ENCODE peak calls at places on chromosomes 16 and 17, in seven cellular contexts. One of them, this sample, is unnamed. For H3K4me1, the result is how much of the 10 kb centered on the place peaks cover.

GRCh38 chr16:56279132-56279531 is 87.8 kb downstream of the GNAO1 start:
- DNase-seq in left ventricle myocardium inferior: no peak
- DNase-seq in gastrocnemius medialis: no peak
- DNase-seq in breast epithelium: no peak
- DNase-seq in suprapubic skin: no peak
- DNase-seq in HCT116: no peak
- DNase-seq in right cardiac atrium: no peak
- DNase-seq in this sample: no peak

GRCh38 chr16:17379121-17379571 is 91.6 kb downstream of the XYLT1 start:
- DNase-seq in breast epithelium: no peak
- DNase-seq in suprapubic skin: no peak
- DNase-seq in right cardiac atrium: peak
- DNase-seq in left ventricle myocardium inferior: peak
- DNase-seq in gastrocnemius medialis: no peak
- DNase-seq in HCT116: no peak
- DNase-seq in this sample: no peak

GRCh38 chr17:47844230-47844629 is 3.2 kb upstream of the SCRN2 start:
- DNase-seq in breast epithelium: no peak
- DNase-seq in gastrocnemius medialis: no peak
- DNase-seq in HCT116: no peak
- DNase-seq in right cardiac atrium: no peak
- DNase-seq in suprapubic skin: no peak
- DNase-seq in left ventricle myocardium inferior: no peak
- DNase-seq in this sample: no peak

GRCh38 chr17:62714016-62714777 is 86.7 kb downstream of the MRC2 start:
- DNase-seq in left ventricle myocardium inferior: no peak
- DNase-seq in breast epithelium: no peak
- DNase-seq in HCT116: no peak
- DNase-seq in right cardiac atrium: no peak
- DNase-seq in suprapubic skin: no peak
- DNase-seq in gastrocnemius medialis: no peak
- DNase-seq in this sample: no peak

GRCh38 chr17:41973457-41973856 is 6.9 kb downstream of the CNP start:
- DNase-seq in breast epithelium: no peak
- DNase-seq in left ventricle myocardium inferior: no peak
- DNase-seq in gastrocnemius medialis: no peak
- DNase-seq in HCT116: no peak
- DNase-seq in suprapubic skin: no peak
- DNase-seq in right cardiac atrium: no peak
- DNase-seq in this sample: no peak

GRCh38 chr17:73342549-73343167 is 30.9 kb upstream of the CDC42EP4 start:
- DNase-seq in HCT116: no peak
- DNase-seq in left ventricle myocardium inferior: no peak
- DNase-seq in right cardiac atrium: no peak
- DNase-seq in suprapubic skin: no peak
- DNase-seq in breast epithelium: no peak
- DNase-seq in gastrocnemius medialis: no peak
- DNase-seq in this sample: no peak

GRCh38 chr16:81562926-81563325 is 118.3 kb downstream of the CMIP start:
- DNase-seq in right cardiac atrium: no peak
- DNase-seq in HCT116: no peak
- DNase-seq in gastrocnemius medialis: no peak
- DNase-seq in left ventricle myocardium inferior: no peak
- DNase-seq in suprapubic skin: no peak
- DNase-seq in breast epithelium: no peak
- DNase-seq in this sample: no peak

GRCh38 chr16:50820225-50820624 is 78.3 kb downstream of the CYLD start:
- DNase-seq in left ventricle myocardium inferior: no peak
- DNase-seq in right cardiac atrium: no peak
- DNase-seq in suprapubic skin: no peak
- DNase-seq in HCT116: no peak
- DNase-seq in breast epithelium: no peak
- DNase-seq in gastrocnemius medialis: no peak
- DNase-seq in this sample: no peak

GRCh38 chr17:40312131-40312731 is 3.3 kb downstream of the RARA start:
- DNase-seq in breast epithelium: no peak
- DNase-seq in suprapubic skin: peak
- DNase-seq in right cardiac atrium: peak
- DNase-seq in gastrocnemius medialis: peak
- DNase-seq in left ventricle myocardium inferior: peak
- DNase-seq in HCT116: no peak
- DNase-seq in this sample: no peak

GRCh38 chr16:14389359-14389758 is 240.7 kb downstream of the PARN start:
- DNase-seq in gastrocnemius medialis: no peak
- DNase-seq in right cardiac atrium: no peak
- DNase-seq in breast epithelium: no peak
- DNase-seq in HCT116: no peak
- DNase-seq in left ventricle myocardium inferior: no peak
- DNase-seq in suprapubic skin: no peak
- DNase-seq in this sample: no peak

GRCh38 chr17:82933006-82933310 is 93.1 kb upstream of the ZNF750 start:
- DNase-seq in gastrocnemius medialis: no peak
- DNase-seq in breast epithelium: no peak
- DNase-seq in suprapubic skin: no peak
- DNase-seq in right cardiac atrium: peak
- DNase-seq in left ventricle myocardium inferior: peak
- DNase-seq in HCT116: no peak
- DNase-seq in this sample: no peak

GRCh38 chr16:57616241-57616640 is 12.2 kb upstream of the ADGRG1 start:
- DNase-seq in breast epithelium: peak
- DNase-seq in HCT116: no peak
- DNase-seq in right cardiac atrium: peak
- DNase-seq in gastrocnemius medialis: no peak
- DNase-seq in suprapubic skin: peak
- DNase-seq in left ventricle myocardium inferior: no peak
- DNase-seq in this sample: no peak

GRCh38 chr17:34361478-34362061 is 1.5 kb downstream of the CCL1 start:
- DNase-seq in gastrocnemius medialis: peak
- DNase-seq in right cardiac atrium: peak
- DNase-seq in left ventricle myocardium inferior: peak
- DNase-seq in breast epithelium: peak
- DNase-seq in suprapubic skin: peak
- DNase-seq in HCT116: peak
- DNase-seq in this sample: peak

GRCh38 chr17:43626066-43626465 is 35.7 kb downstream of the MEOX1 start:
- DNase-seq in HCT116: no peak
- DNase-seq in left ventricle myocardium inferior: no peak
- DNase-seq in breast epithelium: no peak
- DNase-seq in right cardiac atrium: no peak
- DNase-seq in suprapubic skin: no peak
- DNase-seq in gastrocnemius medialis: no peak
- DNase-seq in this sample: no peak

GRCh38 chr17:14301761-14302401 is 1.0 kb downstream of the HS3ST3B1 start:
- DNase-seq in HCT116: no peak
- DNase-seq in breast epithelium: no peak
- DNase-seq in gastrocnemius medialis: no peak
- DNase-seq in right cardiac atrium: peak
- DNase-seq in suprapubic skin: peak
- DNase-seq in left ventricle myocardium inferior: peak
- DNase-seq in this sample: no peak

GRCh38 chr17:48048321-48049140 is at the start of gene NFE2L1:
- DNase-seq in breast epithelium: peak
- DNase-seq in right cardiac atrium: peak
- DNase-seq in suprapubic skin: peak
- DNase-seq in left ventricle myocardium inferior: peak
- DNase-seq in HCT116: peak
- DNase-seq in gastrocnemius medialis: peak
- DNase-seq in this sample: peak

GRCh38 chr16:74999208-74999682 is 421 bp downstream of the ZNRF1 start:
- DNase-seq in suprapubic skin: peak
- DNase-seq in HCT116: no peak
- DNase-seq in gastrocnemius medialis: no peak
- DNase-seq in right cardiac atrium: peak
- DNase-seq in breast epithelium: no peak
- DNase-seq in left ventricle myocardium inferior: peak
- DNase-seq in this sample: no peak

GRCh38 chr17:39213852-39214251 is 11.9 kb downstream of the STAC2 start:
- DNase-seq in right cardiac atrium: no peak
- DNase-seq in breast epithelium: peak
- DNase-seq in HCT116: peak
- DNase-seq in gastrocnemius medialis: no peak
- DNase-seq in left ventricle myocardium inferior: no peak
- DNase-seq in suprapubic skin: no peak
- DNase-seq in this sample: no peak

GRCh38 chr17:57906910-57907309 is 48.3 kb downstream of the CUEDC1 start:
- DNase-seq in suprapubic skin: no peak
- DNase-seq in right cardiac atrium: no peak
- DNase-seq in gastrocnemius medialis: no peak
- DNase-seq in HCT116: no peak
- DNase-seq in left ventricle myocardium inferior: no peak
- DNase-seq in breast epithelium: no peak
- DNase-seq in this sample: no peak

GRCh38 chr16:51133130-51133529 is 17.9 kb downstream of the SALL1 start:
- DNase-seq in right cardiac atrium: peak
- DNase-seq in HCT116: no peak
- DNase-seq in suprapubic skin: no peak
- DNase-seq in left ventricle myocardium inferior: no peak
- DNase-seq in breast epithelium: no peak
- DNase-seq in gastrocnemius medialis: no peak
- DNase-seq in this sample: no peak

GRCh38 chr17:61862975-61863800 is at the start of gene BRIP1:
- DNase-seq in right cardiac atrium: peak
- DNase-seq in breast epithelium: peak
- DNase-seq in HCT116: peak
- DNase-seq in left ventricle myocardium inferior: peak
- DNase-seq in suprapubic skin: peak
- DNase-seq in gastrocnemius medialis: peak
- DNase-seq in this sample: peak

GRCh38 chr17:2049333-2050245 is 5.3 kb upstream of the HIC1 start:
- DNase-seq in breast epithelium: peak
- DNase-seq in left ventricle myocardium inferior: peak
- DNase-seq in HCT116: no peak
- DNase-seq in suprapubic skin: peak
- DNase-seq in right cardiac atrium: peak
- DNase-seq in gastrocnemius medialis: peak
- DNase-seq in this sample: no peak
- H3K27ac ChIP-seq in breast epithelium: peak
- H3K27ac ChIP-seq in left ventricle myocardium inferior: peak
- H3K27ac ChIP-seq in HCT116: peak
- H3K27ac ChIP-seq in suprapubic skin: peak
- H3K27ac ChIP-seq in right cardiac atrium: peak
- H3K27ac ChIP-seq in gastrocnemius medialis: no peak
- H3K27ac ChIP-seq in this sample: peak

GRCh38 chr16:4109250-4109736 is 6.9 kb downstream of the ADCY9 start:
- DNase-seq in HCT116: no peak
- DNase-seq in left ventricle myocardium inferior: no peak
- DNase-seq in right cardiac atrium: no peak
- DNase-seq in breast epithelium: no peak
- DNase-seq in gastrocnemius medialis: no peak
- DNase-seq in suprapubic skin: no peak
- DNase-seq in this sample: no peak

GRCh38 chr16:4111748-4112696 is 4.2 kb downstream of the ADCY9 start:
- DNase-seq in suprapubic skin: no peak
- DNase-seq in left ventricle myocardium inferior: no peak
- DNase-seq in gastrocnemius medialis: no peak
- DNase-seq in right cardiac atrium: no peak
- DNase-seq in HCT116: no peak
- DNase-seq in breast epithelium: no peak
- DNase-seq in this sample: no peak

GRCh38 chr16:4110065-4110464 is 6.2 kb downstream of the ADCY9 start:
- DNase-seq in right cardiac atrium: no peak
- DNase-seq in left ventricle myocardium inferior: no peak
- DNase-seq in gastrocnemius medialis: no peak
- DNase-seq in breast epithelium: no peak
- DNase-seq in HCT116: no peak
- DNase-seq in suprapubic skin: no peak
- DNase-seq in this sample: no peak

GRCh38 chr16:4113358-4114256 is 2.6 kb downstream of the ADCY9 start:
- DNase-seq in suprapubic skin: no peak
- DNase-seq in HCT116: no peak
- DNase-seq in right cardiac atrium: no peak
- DNase-seq in gastrocnemius medialis: no peak
- DNase-seq in breast epithelium: no peak
- DNase-seq in left ventricle myocardium inferior: peak
- DNase-seq in this sample: no peak

DNA sequence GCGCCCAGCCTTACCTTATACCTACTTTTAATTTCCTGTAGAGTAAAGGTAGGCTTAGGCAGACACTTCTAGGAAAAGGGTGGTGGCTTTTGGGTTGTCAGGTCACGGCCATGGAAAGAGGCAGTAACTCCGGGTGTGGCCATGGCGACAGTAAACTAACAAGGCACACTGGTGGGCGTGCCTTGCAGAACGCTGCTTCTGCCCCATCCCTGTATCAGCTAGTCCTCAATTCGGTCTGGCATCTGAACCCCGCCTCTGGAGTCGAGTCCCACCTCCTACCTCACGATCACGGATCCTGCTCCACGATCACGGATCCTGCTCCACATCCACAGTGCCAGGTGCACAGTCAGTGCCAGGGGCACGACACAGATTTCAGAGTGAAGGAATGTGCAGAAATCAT is 5.6 kb downstream of the ADCY9 start:
- DNase-seq in right cardiac atrium: no peak
- DNase-seq in breast epithelium: no peak
- DNase-seq in suprapubic skin: no peak
- DNase-seq in left ventricle myocardium inferior: no peak
- DNase-seq in HCT116: no peak
- DNase-seq in gastrocnemius medialis: no peak
- DNase-seq in this sample: no peak
- H3K4me1 ChIP-seq in right cardiac atrium: under half
- H3K4me1 ChIP-seq in breast epithelium: under half
- H3K4me1 ChIP-seq in suprapubic skin: under half
- H3K4me1 ChIP-seq in left ventricle myocardium inferior: half or more
- H3K4me1 ChIP-seq in HCT116: under half
- H3K4me1 ChIP-seq in gastrocnemius medialis: half or more
- H3K4me1 ChIP-seq in this sample: half or more

GRCh38 chr17:8468988-8469387 is 33.3 kb downstream of the NDEL1 start:
- DNase-seq in left ventricle myocardium inferior: no peak
- DNase-seq in suprapubic skin: no peak
- DNase-seq in right cardiac atrium: no peak
- DNase-seq in HCT116: no peak
- DNase-seq in breast epithelium: no peak
- DNase-seq in gastrocnemius medialis: no peak
- DNase-seq in this sample: no peak
- H3K27ac ChIP-seq in left ventricle myocardium inferior: peak
- H3K27ac ChIP-seq in suprapubic skin: no peak
- H3K27ac ChIP-seq in right cardiac atrium: no peak
- H3K27ac ChIP-seq in HCT116: no peak
- H3K27ac ChIP-seq in breast epithelium: no peak
- H3K27ac ChIP-seq in gastrocnemius medialis: peak
- H3K27ac ChIP-seq in this sample: no peak

DNA sequence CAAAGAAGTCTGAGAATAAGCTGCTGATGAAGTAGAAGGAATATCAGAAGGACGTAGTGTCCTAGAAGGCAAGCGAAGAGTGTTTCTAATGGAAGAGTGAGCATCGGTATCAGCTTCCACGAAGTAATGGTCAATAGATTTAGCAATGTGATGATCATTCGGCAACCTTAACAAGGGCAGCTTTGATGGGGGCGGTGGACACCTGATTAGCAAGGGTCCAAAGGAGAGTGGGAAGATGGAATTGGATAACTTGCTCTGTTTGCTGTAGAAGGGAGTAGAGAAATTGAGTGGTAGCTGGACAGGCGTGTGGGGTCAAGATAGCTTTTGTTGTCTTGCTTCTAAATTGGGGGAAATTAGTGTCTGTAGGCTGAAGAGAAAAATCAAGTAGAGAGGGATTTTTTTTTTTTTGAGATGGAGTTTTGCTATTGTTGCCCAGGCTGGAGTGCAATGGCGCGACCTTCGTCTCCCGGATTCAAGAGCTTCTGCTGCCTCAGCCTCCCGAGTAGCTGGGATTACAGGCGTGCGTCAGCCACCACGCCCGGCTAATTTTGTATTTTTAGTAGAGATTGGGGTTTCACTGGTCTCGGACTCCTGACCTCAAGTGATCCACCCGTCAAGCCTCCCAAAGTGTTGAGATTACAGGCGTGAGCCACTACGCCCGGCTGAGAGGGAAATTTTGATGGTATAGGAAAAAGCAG is 13.9 kb upstream of the HES7 start:
- DNase-seq in HCT116: no peak
- DNase-seq in breast epithelium: no peak
- DNase-seq in right cardiac atrium: peak
- DNase-seq in suprapubic skin: peak
- DNase-seq in gastrocnemius medialis: no peak
- DNase-seq in left ventricle myocardium inferior: no peak
- DNase-seq in this sample: no peak
- H3K4me1 ChIP-seq in HCT116: under half
- H3K4me1 ChIP-seq in breast epithelium: under half
- H3K4me1 ChIP-seq in right cardiac atrium: under half
- H3K4me1 ChIP-seq in suprapubic skin: under half
- H3K4me1 ChIP-seq in gastrocnemius medialis: under half
- H3K4me1 ChIP-seq in left ventricle myocardium inferior: under half
- H3K4me1 ChIP-seq in this sample: half or more

This sample was measured in esophagus squamous epithelium.